ENCODE peak calls at places on chromosomes 12 and 14, in seven cellular contexts. One of them, this sample, is unnamed.
A peak's percentile ranks its signal among the peaks of the same experiment; 100 is the strongest.

GRCh38 chr12:84910549-84911241 is 1.9 kb downstream of the SLC6A15 start:
- DNase-seq in IMR-90: no peak
- DNase-seq in trophoblast cell: no peak
- DNase-seq in H9: peak; percentile 32
- DNase-seq in H1: no peak
- DNase-seq in neuronal stem cell: no peak
- DNase-seq in mesenchymal stem cell: peak; percentile 73
- DNase-seq in this sample: peak; percentile 59

GRCh38 chr12:131041968-131042847 is 88.5 kb downstream of the ADGRD1 start:
- DNase-seq in mesenchymal stem cell: no peak
- DNase-seq in neuronal stem cell: no peak
- DNase-seq in H9: no peak
- DNase-seq in IMR-90: no peak
- DNase-seq in H1: no peak
- DNase-seq in trophoblast cell: no peak
- DNase-seq in this sample: no peak

GRCh38 chr12:48022676-48023385 is 18.6 kb upstream of the COL2A1 start:
- DNase-seq in mesenchymal stem cell: no peak
- DNase-seq in trophoblast cell: no peak
- DNase-seq in neuronal stem cell: no peak
- DNase-seq in H9: no peak
- DNase-seq in H1: no peak
- DNase-seq in IMR-90: no peak
- DNase-seq in this sample: peak; percentile 32

GRCh38 chr14:23372509-23372908 is at the start of gene IL25:
- DNase-seq in H9: no peak
- DNase-seq in trophoblast cell: no peak
- DNase-seq in mesenchymal stem cell: no peak
- DNase-seq in neuronal stem cell: no peak
- DNase-seq in IMR-90: no peak
- DNase-seq in H1: no peak
- DNase-seq in this sample: no peak

GRCh38 chr12:108122644-108123043 is 6.4 kb upstream of the WSCD2 start:
- DNase-seq in mesenchymal stem cell: no peak
- DNase-seq in trophoblast cell: no peak
- DNase-seq in H9: no peak
- DNase-seq in neuronal stem cell: no peak
- DNase-seq in IMR-90: no peak
- DNase-seq in H1: no peak
- DNase-seq in this sample: no peak

GRCh38 chr12:754238-754816 is 1.9 kb downstream of the WNK1 start:
- DNase-seq in IMR-90: no peak
- DNase-seq in trophoblast cell: peak; percentile 20
- DNase-seq in H1: no peak
- DNase-seq in neuronal stem cell: no peak
- DNase-seq in H9: no peak
- DNase-seq in mesenchymal stem cell: peak; percentile 42
- DNase-seq in this sample: no peak

GRCh38 chr12:52647601-52648000 is 4.4 kb downstream of the KRT2 start:
- DNase-seq in mesenchymal stem cell: no peak
- DNase-seq in H1: peak; percentile 16
- DNase-seq in trophoblast cell: no peak
- DNase-seq in H9: peak; percentile 17
- DNase-seq in IMR-90: no peak
- DNase-seq in neuronal stem cell: no peak
- DNase-seq in this sample: no peak

GRCh38 chr12:25833657-25834056 is 124.8 kb upstream of the RASSF8 start:
- DNase-seq in mesenchymal stem cell: peak; percentile 45
- DNase-seq in trophoblast cell: no peak
- DNase-seq in H1: no peak
- DNase-seq in IMR-90: peak; percentile 68
- DNase-seq in neuronal stem cell: no peak
- DNase-seq in H9: no peak
- DNase-seq in this sample: no peak

GRCh38 chr14:23640524-23641141 is 4.5 kb downstream of the DHRS2 start:
- DNase-seq in mesenchymal stem cell: no peak
- DNase-seq in neuronal stem cell: no peak
- DNase-seq in H1: no peak
- DNase-seq in trophoblast cell: no peak
- DNase-seq in H9: peak; percentile 49
- DNase-seq in IMR-90: peak; percentile 49
- DNase-seq in this sample: peak; percentile 43

GRCh38 chr14:27995688-27996087 is 770.9 kb upstream of the FOXG1 start:
- DNase-seq in trophoblast cell: no peak
- DNase-seq in mesenchymal stem cell: no peak
- DNase-seq in IMR-90: no peak
- DNase-seq in H1: no peak
- DNase-seq in H9: no peak
- DNase-seq in neuronal stem cell: no peak
- DNase-seq in this sample: no peak

GRCh38 chr14:32010561-32011188 is 66.4 kb upstream of the ARHGAP5 start:
- DNase-seq in IMR-90: peak; percentile 67
- DNase-seq in H9: no peak
- DNase-seq in mesenchymal stem cell: peak; percentile 84
- DNase-seq in neuronal stem cell: no peak
- DNase-seq in trophoblast cell: peak; percentile 80
- DNase-seq in H1: no peak
- DNase-seq in this sample: peak; percentile 79

GRCh38 chr12:69095765-69096477 is 143.4 kb upstream of the CPSF6 start:
- DNase-seq in neuronal stem cell: no peak
- DNase-seq in H1: no peak
- DNase-seq in IMR-90: no peak
- DNase-seq in H9: no peak
- DNase-seq in trophoblast cell: no peak
- DNase-seq in mesenchymal stem cell: no peak
- DNase-seq in this sample: no peak

GRCh38 chr14:80638620-80639215 is 302.8 kb downstream of the CEP128 start:
- DNase-seq in IMR-90: peak; percentile 85
- DNase-seq in neuronal stem cell: no peak
- DNase-seq in trophoblast cell: peak; percentile 38
- DNase-seq in H9: no peak
- DNase-seq in H1: no peak
- DNase-seq in mesenchymal stem cell: peak; percentile 51
- DNase-seq in this sample: peak; percentile 67

GRCh38 chr14:99876406-99876805 is 83.2 kb downstream of the EML1 start:
- DNase-seq in H1: no peak
- DNase-seq in neuronal stem cell: no peak
- DNase-seq in H9: no peak
- DNase-seq in IMR-90: no peak
- DNase-seq in mesenchymal stem cell: no peak
- DNase-seq in trophoblast cell: no peak
- DNase-seq in this sample: no peak
- H4K8ac ChIP-seq in H1: no peak overlapping the region
- H4K8ac ChIP-seq in neuronal stem cell: no peak overlapping the region
- H4K8ac ChIP-seq in H9: no peak overlapping the region
- H4K8ac ChIP-seq in IMR-90: no peak overlapping the region
- H4K8ac ChIP-seq in mesenchymal stem cell: no peak overlapping the region
- H4K8ac ChIP-seq in trophoblast cell: no peak overlapping the region
- H4K8ac ChIP-seq in this sample: no peak overlapping the region

DNA sequence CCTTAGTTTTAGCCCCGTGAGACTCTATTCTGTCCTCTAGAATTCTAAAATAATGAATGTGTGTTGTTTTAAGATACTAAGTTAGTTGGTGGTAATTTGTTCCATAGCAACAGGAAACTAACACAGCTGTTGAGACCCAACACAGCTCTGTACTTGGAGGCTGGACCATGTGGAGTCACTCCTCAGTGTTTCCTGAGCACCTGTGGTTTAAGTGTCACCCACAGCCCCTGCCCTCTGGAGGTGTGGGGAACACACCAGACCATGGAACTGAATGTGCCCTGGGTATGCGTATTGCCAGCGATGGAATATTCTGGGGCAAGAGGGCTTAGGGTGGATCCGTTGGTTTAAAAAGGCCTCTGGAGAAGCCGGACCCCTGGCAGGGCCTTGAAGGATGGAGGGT is 16.6 kb upstream of the GPR68 start:
- DNase-seq in H1: no peak
- DNase-seq in IMR-90: no peak
- DNase-seq in trophoblast cell: no peak
- DNase-seq in neuronal stem cell: no peak
- DNase-seq in mesenchymal stem cell: no peak
- DNase-seq in H9: no peak
- DNase-seq in this sample: no peak
- H4K8ac ChIP-seq in H1: no peak overlapping the region
- H4K8ac ChIP-seq in IMR-90: no peak overlapping the region
- H4K8ac ChIP-seq in trophoblast cell: no peak overlapping the region
- H4K8ac ChIP-seq in neuronal stem cell: no peak overlapping the region
- H4K8ac ChIP-seq in mesenchymal stem cell: no peak overlapping the region
- H4K8ac ChIP-seq in H9: no peak overlapping the region
- H4K8ac ChIP-seq in this sample: no peak overlapping the region

GRCh38 chr12:4701863-4702262 is 18.3 kb upstream of the GALNT8 start:
- DNase-seq in trophoblast cell: no peak
- DNase-seq in mesenchymal stem cell: no peak
- DNase-seq in IMR-90: no peak
- DNase-seq in neuronal stem cell: no peak
- DNase-seq in H1: no peak
- DNase-seq in H9: no peak
- DNase-seq in this sample: no peak

GRCh38 chr12:4703676-4704075 is 16.5 kb upstream of the GALNT8 start:
- DNase-seq in IMR-90: no peak
- DNase-seq in neuronal stem cell: no peak
- DNase-seq in trophoblast cell: no peak
- DNase-seq in H9: no peak
- DNase-seq in mesenchymal stem cell: no peak
- DNase-seq in H1: no peak
- DNase-seq in this sample: no peak

GRCh38 chr12:4701383-4701782 is 18.8 kb upstream of the GALNT8 start:
- DNase-seq in H1: no peak
- DNase-seq in neuronal stem cell: no peak
- DNase-seq in H9: no peak
- DNase-seq in mesenchymal stem cell: no peak
- DNase-seq in IMR-90: peak; percentile 4
- DNase-seq in trophoblast cell: no peak
- DNase-seq in this sample: no peak

GRCh38 chr12:4705824-4706223 is 14.4 kb upstream of the GALNT8 start:
- DNase-seq in IMR-90: no peak
- DNase-seq in neuronal stem cell: no peak
- DNase-seq in H1: no peak
- DNase-seq in H9: no peak
- DNase-seq in mesenchymal stem cell: no peak
- DNase-seq in trophoblast cell: no peak
- DNase-seq in this sample: no peak

DNA sequence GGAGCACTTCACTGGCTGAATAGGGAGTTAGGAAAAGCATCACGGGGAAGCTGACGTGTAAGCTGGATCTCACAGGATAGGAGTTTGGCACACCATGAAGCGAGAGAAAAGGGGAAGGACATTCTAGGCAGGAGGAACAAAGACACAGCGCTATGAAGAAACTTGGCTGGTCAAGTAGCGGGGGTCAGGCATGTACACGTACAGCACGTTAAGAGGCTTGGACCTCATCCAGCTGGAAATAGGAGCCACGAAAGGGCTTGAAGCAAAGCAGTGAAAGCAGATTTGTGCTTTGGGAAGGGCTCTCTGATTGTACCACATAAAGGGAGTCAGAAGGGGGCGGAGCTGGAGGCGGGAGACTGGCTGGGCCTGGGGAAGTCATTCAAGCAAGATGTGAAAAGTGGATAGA is 19.6 kb upstream of the GALNT8 start:
- DNase-seq in H1: no peak
- DNase-seq in trophoblast cell: no peak
- DNase-seq in H9: peak; percentile 55
- DNase-seq in neuronal stem cell: peak; percentile 18
- DNase-seq in IMR-90: peak; percentile 63
- DNase-seq in mesenchymal stem cell: no peak
- DNase-seq in this sample: no peak
- H4K8ac ChIP-seq in H1: no peak overlapping the region
- H4K8ac ChIP-seq in trophoblast cell: no peak overlapping the region
- H4K8ac ChIP-seq in H9: no peak overlapping the region
- H4K8ac ChIP-seq in neuronal stem cell: no peak overlapping the region
- H4K8ac ChIP-seq in IMR-90: no peak overlapping the region
- H4K8ac ChIP-seq in mesenchymal stem cell: no peak overlapping the region
- H4K8ac ChIP-seq in this sample: no peak overlapping the region

DNA sequence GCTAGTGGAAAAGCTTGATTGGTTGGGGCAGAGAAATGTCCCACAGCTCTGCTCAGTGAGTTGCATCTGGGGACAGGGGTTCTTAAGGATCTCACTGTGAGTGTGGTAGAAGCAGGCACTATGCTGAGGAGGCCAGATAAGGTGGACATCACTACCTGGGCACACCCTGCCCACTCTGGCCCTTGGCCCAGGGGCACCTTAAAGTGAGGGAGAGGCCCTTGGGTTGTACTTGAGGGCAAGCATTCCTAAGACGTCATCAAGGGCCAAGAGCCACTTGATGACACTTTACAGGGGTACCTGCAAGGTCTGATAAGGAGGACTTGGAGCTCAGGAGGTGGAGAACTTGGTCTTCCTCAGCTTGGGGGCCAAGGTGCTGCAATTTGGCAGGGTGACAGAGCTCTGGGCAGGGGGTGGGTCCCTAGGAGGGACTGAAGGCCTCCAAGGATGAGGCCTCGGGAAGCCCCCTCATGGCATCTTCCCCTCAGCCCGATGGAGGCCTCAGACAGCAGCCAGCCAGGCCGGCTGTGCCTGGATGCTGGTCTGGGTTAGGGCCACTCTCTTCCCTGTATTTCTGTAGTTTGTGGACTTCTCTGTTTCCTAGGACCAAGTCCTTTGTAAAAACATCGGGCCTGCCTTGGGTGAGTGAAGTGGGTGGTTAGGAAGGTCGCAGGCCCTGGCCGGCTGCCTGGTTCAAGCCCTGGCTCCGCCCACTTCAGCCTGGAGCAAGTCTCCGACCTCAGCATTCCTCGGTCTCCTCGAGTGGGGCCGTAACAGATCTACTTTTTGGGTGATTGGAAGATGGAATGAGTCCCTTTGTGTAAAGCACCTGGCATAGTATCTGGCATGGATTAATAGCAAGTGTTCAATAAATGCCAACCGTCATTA is 24.8 kb downstream of the GPR68 start:
- DNase-seq in IMR-90: no peak
- DNase-seq in H9: no peak
- DNase-seq in H1: no peak
- DNase-seq in neuronal stem cell: no peak
- DNase-seq in trophoblast cell: no peak
- DNase-seq in mesenchymal stem cell: no peak
- DNase-seq in this sample: no peak
- H4K8ac ChIP-seq in IMR-90: no peak overlapping the region
- H4K8ac ChIP-seq in H9: no peak overlapping the region
- H4K8ac ChIP-seq in H1: no peak overlapping the region
- H4K8ac ChIP-seq in neuronal stem cell: no peak overlapping the region
- H4K8ac ChIP-seq in trophoblast cell: no peak overlapping the region
- H4K8ac ChIP-seq in mesenchymal stem cell: no peak overlapping the region
- H4K8ac ChIP-seq in this sample: no peak overlapping the region

GRCh38 chr12:115470977-115471376 is 787.0 kb upstream of the TBX3 start:
- DNase-seq in mesenchymal stem cell: no peak
- DNase-seq in trophoblast cell: no peak
- DNase-seq in H1: no peak
- DNase-seq in H9: no peak
- DNase-seq in neuronal stem cell: no peak
- DNase-seq in IMR-90: no peak
- DNase-seq in this sample: peak; percentile 60

GRCh38 chr12:115473257-115473956 is 789.4 kb upstream of the TBX3 start:
- DNase-seq in IMR-90: no peak
- DNase-seq in mesenchymal stem cell: no peak
- DNase-seq in trophoblast cell: no peak
- DNase-seq in H1: no peak
- DNase-seq in neuronal stem cell: no peak
- DNase-seq in H9: no peak
- DNase-seq in this sample: no peak

GRCh38 chr12:115470526-115470925 is 786.6 kb upstream of the TBX3 start:
- DNase-seq in trophoblast cell: no peak
- DNase-seq in neuronal stem cell: no peak
- DNase-seq in H9: no peak
- DNase-seq in mesenchymal stem cell: no peak
- DNase-seq in IMR-90: no peak
- DNase-seq in H1: no peak
- DNase-seq in this sample: no peak

GRCh38 chr12:115474525-115475353 is 790.8 kb upstream of the TBX3 start:
- DNase-seq in H1: no peak
- DNase-seq in IMR-90: no peak
- DNase-seq in mesenchymal stem cell: no peak
- DNase-seq in trophoblast cell: no peak
- DNase-seq in H9: no peak
- DNase-seq in neuronal stem cell: no peak
- DNase-seq in this sample: peak; percentile 49

GRCh38 chr12:115472852-115473251 is 788.9 kb upstream of the TBX3 start:
- DNase-seq in mesenchymal stem cell: no peak
- DNase-seq in neuronal stem cell: no peak
- DNase-seq in H1: no peak
- DNase-seq in H9: no peak
- DNase-seq in trophoblast cell: no peak
- DNase-seq in IMR-90: no peak
- DNase-seq in this sample: no peak
- H4K8ac ChIP-seq in mesenchymal stem cell: no peak overlapping the region
- H4K8ac ChIP-seq in neuronal stem cell: no peak overlapping the region
- H4K8ac ChIP-seq in H1: no peak overlapping the region
- H4K8ac ChIP-seq in H9: no peak overlapping the region
- H4K8ac ChIP-seq in trophoblast cell: no peak overlapping the region
- H4K8ac ChIP-seq in IMR-90: no peak overlapping the region
- H4K8ac ChIP-seq in this sample: no peak overlapping the region

This sample was measured in mesendoderm.